ENCODE peak calls at places on chromosomes 5 and 9, in nine cellular contexts. H is ovary, L is sigmoid colon, F is spleen, J is tibial nerve, N is breast epithelium, A is stomach, S is Peyer's patch, Q is HCT116. C is an unnamed sample. For H3K4me1 and H3K27me3, the result is how much of the 10 kb centered on the place peaks cover.

GRCh38 chr5:99320461-99320860 is 391.7 kb upstream of the CHD1 start:
- DNase-seq in J (no peak), Q (no peak), H (no peak), L (no peak), A (peak), N (no peak), S (no peak), F (no peak), C (no peak)

GRCh38 chr5:138636401-138636944 is 61.3 kb upstream of the HSPA9 start:
- DNase-seq in J (no peak), L (peak), A (no peak), S (no peak), N (no peak), Q (no peak), F (no peak), H (no peak), C (no peak)

GRCh38 chr9:11038956-11039355 is 426.2 kb upstream of the PTPRD start:
- DNase-seq in S (no peak), A (no peak), J (no peak), H (no peak), Q (no peak), L (no peak), N (no peak), F (no peak), C (no peak)

GRCh38 chr5:175059687-175060194 is 335.4 kb downstream of the MSX2 start:
- DNase-seq in H (peak), A (no peak), L (peak), Q (peak), N (no peak), F (no peak), J (no peak), S (peak), C (no peak)

GRCh38 chr5:170166101-170166500 is 60.4 kb downstream of the FOXI1 start:
- DNase-seq in J (no peak), A (no peak), S (no peak), F (no peak), L (no peak), Q (no peak), N (no peak), H (no peak), C (no peak)

GRCh38 chr5:68395844-68396523 is 180.4 kb downstream of the PIK3R1 start:
- DNase-seq in F (no peak), N (no peak), J (no peak), Q (no peak), L (no peak), H (no peak), S (no peak), A (peak), C (peak)

GRCh38 chr5:126449751-126450271 is 26.6 kb downstream of the GRAMD2B start:
- DNase-seq in L (no peak), Q (no peak), F (no peak), A (no peak), J (no peak), N (no peak), H (no peak), S (peak), C (no peak)

GRCh38 chr5:132883261-132883834 is 9.9 kb downstream of the LEAP2 start:
- DNase-seq in H (no peak), J (no peak), A (peak), S (peak), F (no peak), Q (peak), L (peak), N (peak), C (peak)

GRCh38 chr9:88972401-88972800 is 18.9 kb upstream of the S1PR3 start:
- DNase-seq in J (no peak), N (no peak), A (no peak), L (no peak), Q (no peak), S (no peak), F (no peak), H (no peak), C (no peak)

GRCh38 chr5:151906246-151906645 is 18.4 kb downstream of the GLRA1 start:
- DNase-seq in N (no peak), A (no peak), F (no peak), Q (no peak), S (no peak), L (no peak), J (no peak), H (no peak), C (no peak)

GRCh38 chr9:104993291-104993963 is 65.5 kb upstream of the ABCA1 start:
- DNase-seq in S (peak), J (peak), L (peak), Q (no peak), A (peak), F (peak), H (no peak), N (peak), C (peak)

GRCh38 chr5:6154216-6154615 is 224.1 kb downstream of the MED10 start:
- DNase-seq in H (no peak), F (no peak), Q (no peak), L (no peak), J (no peak), N (no peak), S (no peak), A (no peak), C (no peak)

GRCh38 chr5:18333841-18334240 is 699.6 kb downstream of the TAF11L14 start:
- DNase-seq in N (no peak), Q (no peak), H (no peak), J (no peak), A (no peak), L (no peak), S (no peak), F (no peak), C (no peak)

GRCh38 chr9:2356391-2356790 is 265.2 kb upstream of the VLDLR start:
- DNase-seq in L (no peak), S (no peak), H (no peak), A (no peak), N (no peak), F (no peak), J (no peak), Q (no peak), C (no peak)

GRCh38 chr5:176750144-176750543 is 60.2 kb upstream of the UNC5A start:
- DNase-seq in S (no peak), H (no peak), F (peak), N (no peak), J (no peak), A (no peak), L (no peak), Q (no peak), C (no peak)

GRCh38 chr5:98928802-98929122 is at the start of gene CHD1:
- DNase-seq in N (peak), J (peak), A (peak), H (peak), S (peak), F (peak), Q (peak), L (peak), C (peak)

GRCh38 chr5:107466233-107466769 is 204.4 kb downstream of the EFNA5 start:
- DNase-seq in J (no peak), H (no peak), L (no peak), A (no peak), S (no peak), N (peak), Q (no peak), F (no peak), C (no peak)

GRCh38 chr5:87327998-87328397 is 60.3 kb downstream of the RASA1 start:
- DNase-seq in F (no peak), H (no peak), S (no peak), N (no peak), A (no peak), J (no peak), L (no peak), Q (no peak), C (no peak)

GRCh38 chr9:115411993-115412452 is 294.1 kb upstream of the TNC start:
- DNase-seq in Q (no peak), S (no peak), L (no peak), H (no peak), F (no peak), N (no peak), J (no peak), A (no peak), C (no peak)

GRCh38 chr9:87836951-87837715 is 45.5 kb upstream of the SPATA31E1 start:
- DNase-seq in N (no peak), F (no peak), S (no peak), Q (no peak), A (no peak), J (no peak), L (no peak), H (no peak), C (no peak)

GRCh38 chr5:114857951-114858401 is 311.7 kb downstream of the TRIM36 start:
- DNase-seq in Q (no peak), N (no peak), J (no peak), S (no peak), L (no peak), A (no peak), F (peak), H (no peak), C (no peak)

GRCh38 chr5:142654578-142655042 is 31.3 kb downstream of the FGF1 start:
- DNase-seq in F (no peak), N (no peak), S (no peak), H (no peak), A (no peak), L (no peak), Q (no peak), J (no peak), C (no peak)
- H3K4me1 ChIP-seq in F (under half), N (under half), S (under half), H (under half), A (under half), L (under half), Q (under half), J (under half), C (under half)

GRCh38 chr5:34929720-34930526 is 564 bp downstream of the DNAJC21 start:
- DNase-seq in S (peak), A (peak), L (peak), Q (peak), H (peak), J (peak), F (peak), N (peak), C (peak)
- TF ChIP-seq POLR2A in S (peak), A (no peak), L (no peak), Q (no peak), H (peak), J (peak), F (no peak), N (peak), C (peak)

GRCh38 chr5:149240354-149240998 is 31.2 kb upstream of the AFAP1L1 start:
- DNase-seq in N (no peak), H (no peak), A (peak), Q (no peak), F (peak), J (no peak), L (peak), S (peak), C (peak)
- H3K27me3 ChIP-seq in N (under half), H (under half), A (under half), Q (under half), F (under half), J (under half), L (under half), S (under half), C (under half)

GRCh38 chr9:124014355-124015026 is 2.9 kb downstream of the LHX2 start:
- DNase-seq in H (no peak), J (no peak), N (no peak), A (no peak), L (no peak), Q (no peak), S (no peak), F (peak), C (no peak)

GRCh38 chr9:124011460-124012301 is at the start of gene LHX2:
- DNase-seq in N (no peak), J (no peak), L (no peak), A (peak), S (no peak), H (peak), F (peak), Q (peak), C (peak)

GRCh38 chr9:124010665-124011321 is 775 bp upstream of the LHX2 start:
- DNase-seq in F (peak), J (no peak), Q (no peak), L (no peak), N (no peak), H (no peak), S (no peak), A (no peak), C (no peak)

GRCh38 chr9:124013263-124014211 is 2.0 kb downstream of the LHX2 start:
- DNase-seq in N (no peak), H (no peak), J (no peak), A (no peak), L (no peak), Q (no peak), S (no peak), F (peak), C (no peak)

GRCh38 chr9:124012368-124013262 is 1.0 kb downstream of the LHX2 start:
- DNase-seq in J (no peak), F (peak), N (no peak), H (no peak), L (no peak), Q (no peak), S (no peak), A (no peak), C (no peak)
- H3K4me1 ChIP-seq in J (under half), F (half or more), N (under half), H (under half), L (half or more), Q (under half), S (under half), A (half or more), C (under half)

GRCh38 chr5:171413153-171413910 is 6.1 kb upstream of the FGF18 start:
- DNase-seq in A (no peak), S (no peak), J (no peak), N (no peak), H (no peak), Q (no peak), F (no peak), L (no peak), C (no peak)
- TF ChIP-seq POLR2A in A (no peak), S (no peak), J (no peak), N (no peak), H (no peak), Q (no peak), F (no peak), L (no peak), C (no peak)

DNA sequence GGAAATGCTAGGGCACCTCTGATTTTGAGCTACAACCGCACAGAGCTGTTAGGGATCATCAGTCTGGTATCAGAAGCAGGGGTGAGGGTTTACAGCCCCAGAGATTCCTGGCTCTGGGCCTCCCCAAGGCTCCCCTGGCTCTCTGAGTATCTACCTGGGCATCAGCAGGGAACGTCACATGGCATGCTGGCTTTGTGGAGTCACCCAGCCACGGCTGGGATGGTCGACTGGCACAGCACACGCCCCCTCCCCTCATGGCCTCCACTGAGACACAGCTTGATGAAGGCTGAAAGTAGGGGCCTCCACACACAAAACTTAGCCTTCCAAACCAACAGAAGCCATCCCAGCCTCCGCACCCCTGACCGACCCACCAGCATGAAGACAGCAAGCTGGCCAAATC is 16.7 kb downstream of the ATPSCKMT start:
- DNase-seq in F (no peak), S (no peak), Q (no peak), J (no peak), L (no peak), H (no peak), N (no peak), A (no peak), C (no peak)
- H3K27me3 ChIP-seq in F (under half), S (under half), Q (under half), J (under half), L (under half), H (under half), N (under half), A (under half), C (under half)

GRCh38 chr5:61603211-61603908 is 271.3 kb downstream of the ZSWIM6 start:
- DNase-seq in H (no peak), F (no peak), A (no peak), J (no peak), S (no peak), N (peak), L (no peak), Q (no peak), C (no peak)
- H3K4me1 ChIP-seq in H (under half), F (under half), A (under half), J (under half), S (under half), N (under half), L (under half), Q (under half), C (under half)

DNA sequence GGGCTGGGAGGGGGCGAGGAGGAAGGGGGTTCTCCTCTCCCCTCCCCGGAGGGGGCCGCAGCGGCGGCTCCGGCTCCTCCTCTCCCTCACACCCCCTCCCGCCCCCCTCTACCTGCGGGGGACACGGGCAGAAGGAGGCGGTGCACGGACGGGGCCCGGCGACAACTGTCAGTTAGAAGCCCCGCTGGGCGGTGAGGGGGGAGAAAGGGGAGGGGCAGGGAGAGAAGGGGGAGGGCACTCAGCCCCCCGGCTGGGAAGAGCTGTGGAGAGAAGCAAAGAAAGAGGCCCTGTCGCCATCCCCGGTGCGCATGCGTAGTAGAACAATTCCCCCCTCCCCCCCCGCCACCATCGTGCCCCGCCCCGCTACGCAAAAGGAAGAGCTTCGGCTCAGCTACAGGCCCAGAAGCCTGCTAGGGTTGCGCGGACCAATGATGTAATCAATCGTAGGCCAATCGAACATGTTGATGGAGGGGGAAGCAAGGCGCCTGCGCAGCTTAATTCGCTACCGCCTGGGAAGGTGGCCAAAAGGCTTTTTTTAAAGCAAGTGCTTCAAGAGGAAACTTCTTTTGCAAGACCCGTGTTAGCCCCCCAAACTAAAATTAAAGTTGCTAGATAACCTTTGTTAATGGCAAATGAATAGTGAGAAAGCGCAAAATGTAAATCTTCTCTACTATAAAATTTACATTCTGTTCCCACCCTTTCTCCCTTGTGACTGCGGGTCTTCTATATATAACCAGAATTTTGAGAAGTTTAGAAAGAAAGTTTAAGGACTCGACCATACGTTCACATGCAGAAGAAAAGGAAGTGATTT is 7.0 kb downstream of the RANBP6 start:
- DNase-seq in S (peak), N (peak), F (peak), Q (peak), J (peak), L (peak), A (peak), H (peak), C (peak)
- TF ChIP-seq POLR2A in S (no peak), N (no peak), F (no peak), Q (no peak), J (peak), L (peak), A (no peak), H (peak), C (peak)

DNA sequence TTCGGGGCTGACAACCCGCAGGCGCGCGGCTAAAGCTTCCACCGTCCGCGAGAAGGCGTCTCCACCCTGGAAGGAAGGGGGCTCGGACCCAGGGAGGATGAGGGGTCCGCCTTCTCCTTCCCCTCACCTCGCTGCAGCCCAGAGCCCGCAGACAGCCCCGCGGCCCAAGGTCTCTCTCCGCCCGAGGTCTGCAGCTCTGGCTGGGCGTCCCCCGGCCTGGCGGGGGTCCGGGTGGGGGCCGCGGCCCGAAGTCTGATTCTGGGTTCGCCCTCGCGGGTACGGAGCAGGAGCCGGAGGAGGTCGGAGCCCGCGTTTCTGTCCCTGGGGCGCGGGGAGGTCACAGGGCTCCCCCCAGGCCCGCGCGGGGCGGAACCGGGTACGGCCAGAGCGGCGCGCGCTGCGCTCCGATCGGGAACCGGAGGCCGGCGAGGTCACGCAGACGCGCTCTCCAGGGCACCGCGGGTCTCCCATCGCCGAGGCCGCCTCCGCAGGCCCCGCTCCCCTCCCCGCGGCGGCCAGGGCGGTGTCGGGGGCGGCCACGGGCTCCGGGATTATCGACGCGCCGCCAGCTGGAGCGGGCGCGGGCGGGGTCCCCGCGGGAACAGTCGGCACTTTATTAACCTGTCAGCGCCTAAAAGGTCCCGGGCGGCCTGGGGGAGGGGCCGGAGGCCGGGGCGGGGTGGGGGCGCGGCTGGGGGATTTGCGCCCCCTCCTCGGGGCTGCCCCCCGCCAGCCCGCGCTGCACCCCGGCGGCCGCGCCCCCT is 11.6 kb downstream of the LHX3 start:
- DNase-seq in A (no peak), L (no peak), J (no peak), F (no peak), H (no peak), Q (no peak), N (no peak), S (no peak), C (no peak)
- H3K27me3 ChIP-seq in A (under half), L (under half), J (half or more), F (half or more), H (under half), Q (under half), N (under half), S (under half), C (half or more)

GRCh38 chr9:37283730-37284235 is 138.7 kb upstream of the GRHPR start:
- DNase-seq in N (no peak), F (no peak), A (no peak), J (no peak), H (no peak), L (no peak), Q (no peak), S (no peak), C (no peak)
- H3K4me1 ChIP-seq in N (under half), F (under half), A (under half), J (under half), H (under half), L (under half), Q (under half), S (under half), C (under half)